ENCODE peak calls at places on chromosomes 3 and 15, in five cellular contexts. O is endothelial cell, H is SK-N-SH, I is progenitor cell of endocrine pancreas, T is heart left ventricle. Q is an unnamed sample.

GRCh38 chr3:128168830-128169229 is 15.5 kb downstream of the EEFSEC start:
- DNase-seq in I (no peak), T (no peak), O (no peak), H (no peak), Q (no peak)

GRCh38 chr3:190205739-190206138 is 85.0 kb upstream of the P3H2 start:
- DNase-seq in H (no peak), I (no peak), T (no peak), O (no peak), Q (no peak)

GRCh38 chr3:45644467-45645201 is 44.6 kb upstream of the SACM1L start:
- DNase-seq in I (no peak), T (no peak), O (no peak), H (no peak), Q (no peak)

GRCh38 chr3:178561239-178561638 is 25.0 kb downstream of the KCNMB2 start:
- DNase-seq in H (no peak), I (no peak), O (no peak), T (no peak), Q (no peak)

GRCh38 chr15:90873998-90874605 is 5.7 kb downstream of the FURIN start:
- DNase-seq in H (no peak), I (peak), O (no peak), T (no peak), Q (peak)

GRCh38 chr3:46370784-46371183 is at the start of gene CCR5:
- DNase-seq in H (no peak), I (no peak), T (no peak), O (no peak), Q (no peak)

GRCh38 chr3:44568561-44568960 is 13.6 kb downstream of the ZKSCAN7 start:
- DNase-seq in O (no peak), T (no peak), H (no peak), I (no peak), Q (no peak)

GRCh38 chr3:77190281-77190841 is 150.5 kb downstream of the ROBO2 start:
- DNase-seq in O (no peak), T (no peak), I (no peak), H (no peak), Q (no peak)

GRCh38 chr3:72563690-72564370 is 284.4 kb downstream of the SHQ1 start:
- DNase-seq in O (no peak), H (no peak), T (no peak), I (no peak), Q (no peak)

GRCh38 chr3:31230425-31230824 is 302.3 kb upstream of the STT3B start:
- DNase-seq in I (no peak), H (no peak), O (no peak), T (no peak), Q (no peak)

GRCh38 chr15:67303490-67304363 is 49.1 kb downstream of the IQCH start:
- DNase-seq in H (peak), I (no peak), O (no peak), T (no peak), Q (no peak)

GRCh38 chr3:150149651-150150051 is 179.0 kb upstream of the PFN2 start:
- DNase-seq in H (no peak), O (no peak), T (no peak), I (no peak), Q (no peak)

GRCh38 chr3:178562143-178562868 is 26.1 kb downstream of the KCNMB2 start:
- DNase-seq in T (no peak), H (no peak), O (no peak), I (no peak), Q (no peak)

GRCh38 chr15:40080847-40081246 is 27.8 kb downstream of the BMF start:
- DNase-seq in I (no peak), O (no peak), H (no peak), T (no peak), Q (no peak)

GRCh38 chr3:10845240-10845761 is 29.3 kb downstream of the SLC6A11 start:
- DNase-seq in T (no peak), I (no peak), O (no peak), H (no peak), Q (no peak)

GRCh38 chr3:127411083-127411727 is 123.4 kb upstream of the PRR20G start:
- DNase-seq in H (peak), I (peak), T (peak), O (no peak), Q (no peak)

GRCh38 chr3:66302288-66302687 is 81.5 kb downstream of the SLC25A26 start:
- DNase-seq in T (no peak), O (no peak), I (no peak), H (no peak), Q (no peak)

GRCh38 chr3:171407746-171408145 is 52.5 kb downstream of the TNIK start:
- DNase-seq in H (no peak), O (no peak), T (no peak), I (no peak), Q (no peak)

GRCh38 chr3:69020424-69020823 is 6.9 kb upstream of the EOGT start:
- DNase-seq in T (no peak), O (no peak), H (no peak), I (no peak), Q (no peak)

GRCh38 chr15:35159170-35159569 is 74.1 kb upstream of the NANOGP8 start:
- DNase-seq in T (no peak), O (no peak), I (no peak), H (no peak), Q (no peak)

GRCh38 chr15:79831635-79832034 is 65.2 kb downstream of the MTHFS start:
- DNase-seq in H (no peak), O (no peak), T (no peak), I (no peak), Q (no peak)

GRCh38 chr15:79832358-79832757 is 64.5 kb downstream of the MTHFS start:
- DNase-seq in O (no peak), I (no peak), H (no peak), T (no peak), Q (no peak)

GRCh38 chr15:79826800-79827199 is 70.0 kb downstream of the MTHFS start:
- DNase-seq in T (no peak), H (no peak), I (no peak), O (no peak), Q (no peak)

GRCh38 chr15:79829950-79830349 is 66.9 kb downstream of the MTHFS start:
- DNase-seq in O (no peak), T (no peak), H (no peak), I (no peak), Q (no peak)

GRCh38 chr15:79828447-79828846 is 68.4 kb downstream of the MTHFS start:
- DNase-seq in I (no peak), O (no peak), T (no peak), H (no peak), Q (no peak)
- TF ChIP-seq CTCF in I (no peak), O (no peak), T (no peak), H (no peak), Q (no peak)

GRCh38 chr3:130699765-130700164 is 46.9 kb downstream of the PIK3R4 start:
- DNase-seq in O (no peak), T (no peak), I (no peak), H (no peak), Q (no peak)
- TF ChIP-seq CTCF in O (peak), T (peak), I (peak), H (peak), Q (peak)

DNA sequence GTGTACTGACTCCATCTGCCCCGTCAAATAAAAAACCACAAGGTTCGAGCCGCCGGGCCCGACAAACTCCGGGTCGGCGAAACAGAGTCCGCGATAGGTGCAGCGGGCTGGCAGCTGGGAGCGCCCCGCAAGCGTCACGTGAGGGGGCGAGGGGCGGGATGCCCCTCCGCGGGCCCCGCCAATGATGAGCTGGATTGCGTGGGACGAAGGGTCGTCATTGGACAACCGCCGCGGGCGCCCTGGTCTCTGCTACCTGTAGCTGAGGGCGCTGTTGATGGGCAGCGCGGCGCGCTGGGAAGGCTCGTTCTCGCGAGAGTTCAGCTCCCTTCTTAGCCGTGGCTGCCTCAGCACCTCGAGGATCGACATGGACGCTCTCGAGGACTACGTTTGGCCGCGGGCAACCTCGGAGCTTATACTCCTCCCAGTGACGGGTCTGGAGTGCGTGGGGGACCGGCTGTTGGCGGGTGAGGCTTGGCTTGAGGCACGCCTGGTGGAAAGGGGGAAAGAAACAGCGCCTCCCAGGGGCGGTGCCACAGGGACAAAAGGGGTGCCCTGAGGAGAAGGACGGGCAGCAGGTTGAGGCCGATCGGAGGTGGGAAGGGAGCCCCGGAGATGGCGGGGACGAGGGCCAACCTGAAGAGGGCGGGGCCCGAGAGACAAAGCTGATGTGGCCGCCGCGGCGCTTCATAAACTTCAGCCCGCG is at the start of gene WDR6:
- DNase-seq in O (peak), T (peak), H (peak), I (peak), Q (peak)
- TF ChIP-seq CTCF in O (peak), T (peak), H (peak), I (peak), Q (peak)

GRCh38 chr3:142904639-142905441 is 16.0 kb upstream of the PCOLCE2 start:
- DNase-seq in T (no peak), H (no peak), I (no peak), O (no peak), Q (no peak)
- TF ChIP-seq CTCF in T (no peak), H (peak), I (no peak), O (no peak), Q (no peak)

DNA sequence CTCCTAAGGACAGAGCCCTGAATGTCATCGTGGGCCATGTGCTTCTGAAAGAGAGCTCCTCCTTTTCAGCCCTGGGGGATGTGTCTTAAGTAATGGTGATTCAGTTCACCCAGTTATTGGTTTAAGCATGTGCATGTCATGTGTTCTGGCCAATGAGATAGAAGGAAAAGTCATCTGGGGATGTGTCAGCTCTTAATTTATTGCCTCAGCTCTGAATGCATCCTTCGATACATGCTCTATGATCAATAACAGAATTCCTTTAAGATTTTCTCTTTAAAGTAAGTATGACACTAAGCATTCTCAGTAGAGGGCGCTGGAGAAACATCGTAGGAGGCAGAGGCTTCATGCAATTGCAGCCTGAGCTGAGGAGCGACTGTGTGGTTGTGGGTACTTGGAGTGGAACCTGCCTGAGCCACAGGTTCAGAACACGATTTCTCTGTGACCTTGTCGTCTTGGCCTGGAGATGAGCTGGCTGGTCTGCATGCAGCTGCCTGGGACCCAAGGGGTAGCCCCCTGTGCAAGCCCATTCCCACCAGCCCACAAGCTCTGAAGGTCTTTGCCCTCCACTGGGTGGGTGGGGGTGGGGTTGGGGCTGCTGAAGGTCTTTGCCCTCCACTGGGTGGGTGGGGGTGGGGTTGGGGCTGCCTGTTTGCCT is 69.5 kb downstream of the C3orf38 start:
- DNase-seq in H (peak), I (peak), O (peak), T (no peak), Q (no peak)
- TF ChIP-seq CTCF in H (peak), I (peak), O (no peak), T (peak), Q (peak)

DNA sequence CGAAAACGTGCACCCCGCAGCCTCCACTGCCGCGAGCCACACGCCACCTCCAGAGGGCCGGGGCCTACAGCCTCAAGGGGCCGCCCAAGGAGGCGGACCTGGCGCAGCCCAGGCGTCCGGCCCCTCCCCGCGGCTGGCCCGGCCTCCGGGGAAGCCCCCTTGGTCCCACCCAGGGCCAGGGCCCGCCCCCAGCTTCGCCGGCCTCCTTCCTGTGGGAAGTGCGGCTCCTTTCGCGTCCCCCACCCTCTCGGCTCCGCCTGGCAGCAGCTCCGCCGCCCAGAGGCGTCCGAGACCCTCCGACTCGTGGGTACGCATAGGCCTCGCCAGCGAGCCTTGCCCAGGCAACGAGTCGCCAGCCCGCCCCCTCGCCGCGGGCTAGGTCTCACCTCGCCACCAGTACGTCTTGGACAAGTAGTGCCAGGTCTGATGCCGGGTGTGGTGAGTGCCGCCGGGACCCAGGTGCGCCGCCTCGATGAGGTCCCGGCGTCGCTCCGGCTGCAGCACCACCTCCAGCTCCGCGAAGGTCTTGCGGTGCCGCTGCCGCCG is 640 bp downstream of the ZBTB11 start:
- DNase-seq in I (peak), T (peak), O (peak), H (peak), Q (peak)
- TF ChIP-seq CTCF in I (peak), T (peak), O (no peak), H (no peak), Q (peak)

DNA sequence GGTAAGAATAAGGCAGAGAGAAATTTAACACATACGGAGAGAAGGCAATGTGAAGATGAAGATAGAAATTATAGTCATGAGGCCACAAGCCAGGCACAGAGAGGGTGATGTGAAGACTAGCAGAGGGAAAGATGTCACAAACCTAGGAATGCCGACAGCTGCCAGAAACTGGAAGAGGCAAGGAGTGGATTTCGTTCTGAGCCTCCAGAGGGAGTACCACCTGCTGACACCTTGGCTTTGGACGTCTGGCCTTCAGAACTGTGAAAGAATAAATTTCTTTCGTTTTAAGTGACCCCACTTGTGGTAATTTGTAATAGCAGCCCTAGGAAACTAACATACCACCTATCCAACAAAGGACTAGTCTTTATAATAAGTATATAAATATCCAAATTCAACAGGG is 5.0 kb upstream of the SGO1 start:
- DNase-seq in I (no peak), T (no peak), H (no peak), O (no peak), Q (no peak)
- TF ChIP-seq CTCF in I (peak), T (no peak), H (no peak), O (no peak), Q (no peak)

GRCh38 chr3:181326637-181327223 is 337.2 kb upstream of the DNAJC19 start:
- DNase-seq in H (no peak), T (no peak), O (peak), I (no peak), Q (no peak)
- TF ChIP-seq CTCF in H (peak), T (peak), O (peak), I (peak), Q (peak)

GRCh38 chr3:53833053-53833645 is 13.1 kb downstream of the CHDH start:
- DNase-seq in O (no peak), I (no peak), T (no peak), H (no peak), Q (no peak)
- TF ChIP-seq CTCF in O (no peak), I (no peak), T (no peak), H (no peak), Q (no peak)

Q was measured in type B pancreatic cell.